ENCODE peak calls at places on chromosomes 7 and 10, in eight cellular contexts. Y is cardiac muscle cell, F is H9, I is body of pancreas, W is NCI-H748 treated with DMSO at 0.1 percent for 48 hours, X is NCI-H1930, V is KBM-7, L is foreskin fibroblast. M is an unnamed sample.

GRCh38 chr10:117439243-117439912 is 64.1 kb upstream of the PDZD8 start:
- DNase-seq in Y (peak; percentile 78), F (no peak), I (no peak), W (no peak), X (no peak), V (no peak), L (peak; percentile 91), M (no peak)

GRCh38 chr10:69360485-69361302 is 56.0 kb downstream of the TACR2 start:
- DNase-seq in Y (peak; percentile 92), F (no peak), I (peak; percentile 87), W (no peak), X (no peak), V (no peak), L (peak; percentile 71), M (peak; percentile 87)

GRCh38 chr7:52956379-52956915 is 79.0 kb upstream of the POM121L12 start:
- DNase-seq in Y (no peak), F (no peak), I (no peak), W (no peak), X (no peak), V (no peak), L (no peak), M (no peak)

GRCh38 chr7:70665997-70666396 is 465.9 kb upstream of the GALNT17 start:
- DNase-seq in Y (no peak), F (no peak), I (no peak), W (no peak), X (no peak), V (no peak), L (no peak), M (no peak)

GRCh38 chr7:107480932-107481331 is 11.1 kb downstream of the GPR22 start:
- DNase-seq in Y (no peak), F (no peak), I (no peak), W (no peak), X (no peak), V (no peak), L (no peak), M (no peak)

GRCh38 chr10:130226012-130226411 is 89.8 kb downstream of the GLRX3 start:
- DNase-seq in Y (no peak), F (peak; percentile 6), I (no peak), W (no peak), X (no peak), V (no peak), L (no peak), M (no peak)

GRCh38 chr10:49749556-49750491 is 12.3 kb downstream of the OGDHL start:
- DNase-seq in Y (no peak), F (peak; percentile 15), I (no peak), W (no peak), X (no peak), V (no peak), L (no peak), M (no peak)

GRCh38 chr10:86230538-86231180 is 135.9 kb downstream of the GRID1 start:
- DNase-seq in Y (no peak), F (no peak), I (no peak), W (no peak), X (no peak), V (no peak), L (no peak), M (no peak)

GRCh38 chr7:74266191-74266963 is 12.2 kb upstream of the RFC2 start:
- DNase-seq in Y (no peak), F (no peak), I (no peak), W (no peak), X (no peak), V (peak; percentile 57), L (no peak), M (no peak)

GRCh38 chr7:99396914-99397631 is 11.3 kb downstream of the PDAP1 start:
- DNase-seq in Y (no peak), F (no peak), I (no peak), W (no peak), X (no peak), V (no peak), L (no peak), M (no peak)

GRCh38 chr7:36633377-36633776 is 90.9 kb downstream of the AOAH start:
- DNase-seq in Y (no peak), F (peak; percentile 81), I (no peak), W (no peak), X (no peak), V (no peak), L (no peak), M (no peak)

GRCh38 chr10:103872137-103872933 is 17.0 kb upstream of the SH3PXD2A start:
- DNase-seq in Y (no peak), F (no peak), I (no peak), W (no peak), X (no peak), V (no peak), L (no peak), M (no peak)

GRCh38 chr10:68879628-68880027 is 21.5 kb upstream of the DDX50 start:
- DNase-seq in Y (no peak), F (no peak), I (no peak), W (no peak), X (no peak), V (no peak), L (no peak), M (no peak)

GRCh38 chr10:14259696-14260595 is 70.8 kb downstream of the FRMD4A start:
- DNase-seq in Y (no peak), F (no peak), I (peak; percentile 24), W (peak; percentile 13), X (no peak), V (no peak), L (peak; percentile 39), M (no peak)

GRCh38 chr7:25095516-25096345 is 29.3 kb downstream of the CYCS start:
- DNase-seq in Y (peak; percentile 55), F (no peak), I (no peak), W (no peak), X (no peak), V (no peak), L (no peak), M (no peak)

GRCh38 chr10:1047937-1048336 is 982 bp downstream of the IDI1 start:
- DNase-seq in Y (no peak), F (no peak), I (no peak), W (no peak), X (no peak), V (peak; percentile 47), L (no peak), M (no peak)

M was measured in hepatic stellate cell.